ENCODE peak calls at places on chromosomes 1 and 21, in five cellular contexts. Z, J, L, S and W are unnamed samples.

GRCh38 chr1:167880570-167880969 is 33.4 kb downstream of the ADCY10 start:
- DNase-seq in Z (no peak), L (no peak), S (no peak), J (peak; percentile 58), W (no peak)

GRCh38 chr1:167060141-167061072 is 29.8 kb downstream of the GPA33 start:
- DNase-seq in J (no peak), Z (peak; percentile 24), L (peak; percentile 62), S (peak; percentile 59), W (peak; percentile 35)

GRCh38 chr1:225700889-225701465 is 48.1 kb upstream of the ENAH start:
- DNase-seq in S (no peak), L (no peak), Z (peak; percentile 51), J (peak; percentile 61), W (no peak)

GRCh38 chr1:33130297-33130696 is 49.3 kb downstream of the AZIN2 start:
- DNase-seq in Z (peak; percentile 38), L (no peak), S (no peak), J (no peak), W (no peak)

GRCh38 chr1:27015260-27015659 is 2.6 kb upstream of the TENT5B start:
- DNase-seq in S (peak; percentile 31), J (no peak), L (peak; percentile 58), Z (no peak), W (peak; percentile 37)

GRCh38 chr1:25360596-25361581 is 22.8 kb downstream of the TMEM50A start:
- DNase-seq in J (peak; percentile 81), Z (peak; percentile 85), S (no peak), L (no peak), W (no peak)

GRCh38 chr1:154497026-154497806 is 4.8 kb upstream of the TDRD10 start:
- DNase-seq in Z (no peak), L (no peak), J (no peak), S (no peak), W (peak; percentile 68)

GRCh38 chr1:162357681-162358266 is 18.9 kb downstream of the SPATA46 start:
- DNase-seq in L (peak; percentile 90), Z (peak; percentile 74), S (peak; percentile 41), J (no peak), W (peak; percentile 36)

GRCh38 chr1:204777591-204777990 is 92.1 kb upstream of the LRRN2 start:
- DNase-seq in S (no peak), L (no peak), J (no peak), Z (no peak), W (no peak)

GRCh38 chr1:204780682-204781081 is 90.0 kb upstream of the NFASC start:
- DNase-seq in Z (peak; percentile 56), J (no peak), S (no peak), L (no peak), W (no peak)

DNA sequence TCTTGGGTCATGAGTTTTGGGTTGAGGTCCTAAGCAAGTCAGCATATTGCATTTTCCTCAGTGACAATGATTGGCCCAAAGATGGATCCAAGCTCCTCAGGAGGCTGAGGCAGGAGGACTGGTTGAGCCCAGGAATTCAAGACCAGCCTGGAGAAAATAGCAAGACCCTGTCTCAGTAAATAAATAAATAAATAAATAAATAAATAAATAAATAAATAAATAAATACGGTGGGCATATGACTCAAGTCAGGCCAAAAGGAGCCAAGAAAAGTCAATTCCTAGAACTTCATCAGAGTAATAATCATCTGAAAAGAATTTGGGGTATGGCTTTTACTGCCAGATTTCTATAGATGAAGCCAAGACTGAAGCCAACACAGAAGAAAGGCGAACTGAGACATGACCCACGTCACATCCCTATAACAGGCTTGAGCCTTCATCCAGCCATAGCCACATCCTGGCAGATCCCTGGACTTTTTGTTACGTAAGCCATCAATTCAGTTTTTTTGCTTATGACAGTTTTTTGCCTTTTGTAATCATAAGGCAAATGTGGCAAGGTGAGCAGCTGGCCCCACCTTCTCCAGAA is 88.5 kb upstream of the NFASC start:
- DNase-seq in J (peak; percentile 76), L (no peak), Z (peak; percentile 86), S (no peak), W (no peak)
- H3K4me1 ChIP-seq in J (no peaks in the 10 kb centered on the region), L (no peaks in the 10 kb centered on the region), Z (peaks cover 7% of the 10 kb centered on the region), S (no peaks in the 10 kb centered on the region), W (peaks cover 15% of the 10 kb centered on the region)

DNA sequence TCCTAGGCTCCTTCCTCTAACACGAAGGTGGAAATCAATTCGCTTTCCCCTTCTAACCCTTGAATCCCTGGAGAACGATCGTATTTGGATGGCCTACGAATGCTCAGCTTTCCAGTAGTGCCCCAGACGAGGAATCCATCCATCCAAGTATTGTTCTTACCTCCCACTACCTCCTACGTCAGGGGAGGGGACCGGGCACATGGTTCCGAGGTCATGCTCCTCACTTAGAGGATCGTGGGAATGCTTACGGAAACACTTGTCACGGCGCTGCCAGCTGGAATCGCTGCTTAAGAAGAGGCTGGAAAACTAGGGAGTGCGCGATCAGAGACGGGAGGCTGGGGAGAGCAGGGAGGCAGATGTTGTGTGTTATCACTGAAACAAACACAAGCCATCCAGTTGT is 47.4 kb downstream of the CAPZB start:
- DNase-seq in L (no peak), J (no peak), S (no peak), Z (no peak), W (no peak)
- H3K79me2 ChIP-seq in L (peaks cover 97% of the 10 kb centered on the region), J (peaks cover 97% of the 10 kb centered on the region), S (peaks cover 52% of the 10 kb centered on the region), Z (peaks cover 99% of the 10 kb centered on the region), W (peaks cover 13% of the 10 kb centered on the region)

DNA sequence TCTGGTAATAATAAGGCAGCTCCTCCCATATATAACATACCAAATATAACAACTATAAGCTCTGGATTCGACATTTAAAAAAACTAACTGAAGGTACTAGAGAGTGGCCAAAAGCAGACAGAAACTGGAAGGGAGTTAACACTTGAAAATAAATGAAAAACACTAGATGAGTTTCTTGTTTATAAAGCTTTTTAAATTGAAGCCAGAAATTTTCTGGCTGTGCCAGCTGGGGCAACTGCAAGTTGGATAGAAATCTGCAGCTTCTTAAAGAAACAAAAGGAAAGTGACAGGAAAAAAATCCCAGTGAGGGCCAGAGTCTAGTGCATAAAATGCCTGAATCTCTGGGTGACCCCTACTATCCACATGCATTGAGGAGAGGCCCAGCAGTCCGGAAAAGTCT is 432.7 kb downstream of the SMYD3 start:
- DNase-seq in L (no peak), Z (no peak), J (no peak), S (no peak), W (no peak)
- H3K4me1 ChIP-seq in L (no peaks in the 10 kb centered on the region), Z (no peaks in the 10 kb centered on the region), J (no peaks in the 10 kb centered on the region), S (no peaks in the 10 kb centered on the region), W (no peaks in the 10 kb centered on the region)

GRCh38 chr21:40210251-40210650 is 343.0 kb downstream of the PCP4 start:
- DNase-seq in S (no peak), L (no peak), Z (no peak), J (no peak), W (no peak)

GRCh38 chr21:40215941-40216340 is 348.7 kb downstream of the PCP4 start:
- DNase-seq in S (no peak), Z (no peak), L (no peak), J (no peak), W (no peak)
- H3K79me2 ChIP-seq in S (no peaks in the 10 kb centered on the region), Z (no peaks in the 10 kb centered on the region), L (no peaks in the 10 kb centered on the region), J (no peaks in the 10 kb centered on the region), W (no peaks in the 10 kb centered on the region)

DNA sequence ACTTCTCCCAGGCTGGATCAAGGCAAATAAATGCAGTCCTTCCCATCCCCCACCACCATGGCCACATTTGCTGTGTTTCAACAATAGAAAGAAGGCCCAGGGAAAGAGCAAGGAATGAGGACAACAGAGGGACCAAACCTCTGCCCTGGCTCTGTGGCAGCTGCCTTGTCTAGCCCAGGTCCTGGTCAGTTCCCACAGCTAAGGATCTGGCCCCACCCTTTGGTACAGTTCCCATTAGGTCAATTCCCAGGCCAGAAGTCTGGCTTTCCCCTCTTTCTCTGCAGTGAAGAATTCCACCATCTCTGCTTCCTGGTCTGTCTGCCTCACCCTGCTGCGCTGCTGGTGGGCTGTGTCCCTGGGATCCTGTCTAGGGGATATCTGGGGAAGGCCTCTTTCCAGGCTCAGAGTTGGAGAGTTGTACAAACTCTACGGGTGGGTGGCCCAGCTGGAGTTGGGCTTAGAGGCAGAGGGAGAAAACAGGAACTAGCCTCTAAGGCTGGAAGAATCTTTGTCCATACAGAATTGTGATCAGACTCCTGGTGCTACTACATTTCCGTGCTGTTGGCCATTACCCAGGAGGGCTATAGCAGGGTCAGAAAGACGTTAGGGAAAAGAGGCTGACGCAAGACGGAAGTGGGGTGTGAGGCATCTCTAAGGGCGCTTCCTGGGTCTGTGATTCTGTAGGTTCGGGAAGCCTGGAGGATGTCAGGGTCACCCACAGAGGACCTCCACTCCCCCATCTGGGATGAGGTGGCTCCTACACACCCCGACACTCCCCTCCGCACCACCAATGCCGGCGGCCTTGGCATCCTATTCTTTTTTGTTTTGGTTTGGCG is 957 bp upstream of the NDUFS2 start:
- DNase-seq in L (no peak), S (no peak), Z (peak; percentile 86), J (no peak), W (no peak)
- H3K4me1 ChIP-seq in L (peaks cover 27% of the 10 kb centered on the region), S (peaks cover 24% of the 10 kb centered on the region), Z (peaks cover 50% of the 10 kb centered on the region), J (peaks cover 36% of the 10 kb centered on the region), W (peaks cover 35% of the 10 kb centered on the region)

GRCh38 chr1:48249868-48250267 is 27.4 kb downstream of the SLC5A9 start:
- DNase-seq in J (no peak), Z (no peak), S (no peak), L (no peak), W (no peak)
- H3K79me2 ChIP-seq in J (no peaks in the 10 kb centered on the region), Z (no peaks in the 10 kb centered on the region), S (no peaks in the 10 kb centered on the region), L (no peaks in the 10 kb centered on the region), W (no peaks in the 10 kb centered on the region)

GRCh38 chr1:9073148-9073547 is 3.7 kb upstream of the SLC2A5 start:
- DNase-seq in Z (no peak), L (peak; percentile 29), J (no peak), S (no peak), W (no peak)

GRCh38 chr1:9071554-9072235 is 2.3 kb upstream of the SLC2A5 start:
- DNase-seq in Z (no peak), L (no peak), J (no peak), S (no peak), W (no peak)

GRCh38 chr1:9078949-9079500 is 9.6 kb upstream of the SLC2A5 start:
- DNase-seq in Z (no peak), L (no peak), S (no peak), J (no peak), W (peak; percentile 67)

GRCh38 chr1:9078035-9078948 is 8.9 kb upstream of the SLC2A5 start:
- DNase-seq in Z (peak; percentile 31), S (no peak), J (peak; percentile 94), L (no peak), W (peak; percentile 63)

GRCh38 chr1:9075023-9075422 is 5.6 kb upstream of the SLC2A5 start:
- DNase-seq in L (no peak), S (no peak), J (no peak), Z (no peak), W (peak; percentile 76)
- H3K4me1 ChIP-seq in L (peaks cover 41% of the 10 kb centered on the region), S (no peaks in the 10 kb centered on the region), J (peaks cover 14% of the 10 kb centered on the region), Z (peaks cover 5% of the 10 kb centered on the region), W (peaks cover 94% of the 10 kb centered on the region)

GRCh38 chr1:1240822-1241587 is 5.5 kb downstream of the C1QTNF12 start:
- DNase-seq in S (no peak), Z (peak; percentile 38), J (no peak), L (no peak), W (no peak)
- H3K79me2 ChIP-seq in S (no peaks in the 10 kb centered on the region), Z (no peaks in the 10 kb centered on the region), J (no peaks in the 10 kb centered on the region), L (no peaks in the 10 kb centered on the region), W (no peaks in the 10 kb centered on the region)

GRCh38 chr1:8427493-8427892 is 109.6 kb downstream of the SLC45A1 start:
- DNase-seq in S (no peak), J (peak; percentile 38), Z (no peak), L (peak; percentile 95), W (peak; percentile 97)
- H3K4me1 ChIP-seq in S (peaks cover 2% of the 10 kb centered on the region), J (peaks cover 8% of the 10 kb centered on the region), Z (peaks cover 7% of the 10 kb centered on the region), L (peaks cover 86% of the 10 kb centered on the region), W (peaks cover 83% of the 10 kb centered on the region)

GRCh38 chr1:54272134-54272533 is 72.2 kb downstream of the MRPL37 start:
- DNase-seq in S (no peak), Z (no peak), J (peak; percentile 26), L (no peak), W (no peak)
- H3K79me2 ChIP-seq in S (no peaks in the 10 kb centered on the region), Z (peaks cover 47% of the 10 kb centered on the region), J (no peaks in the 10 kb centered on the region), L (no peaks in the 10 kb centered on the region), W (no peaks in the 10 kb centered on the region)